ENCODE peak calls at places on chromosome 5, in five cellular contexts. X is HFFc6; S is stimulated activated CD4-positive, alpha-beta T cell treated with anti-CD3 and anti-CD28 coated beads, Interleukin-1b, Interleukin-23, amount 100 ng/mL, for 4 hours; C is activated effector memory CD4-positive, alpha-beta T cell treated with anti-CD3 and anti-CD28 coated beads, Interleukin-2, amount 50 U/mL, for 16 hours; M is tibial artery. R is an unnamed sample.

GRCh38 chr5:10632110-10632903 is 68.4 kb downstream of the ANKRD33B start:
- DNase-seq in M (no peak), S (no peak), X (no peak), C (peak), R (peak)

GRCh38 chr5:9813305-9813704 is 183.2 kb upstream of the TAS2R1 start:
- DNase-seq in X (no peak), M (no peak), S (no peak), C (no peak), R (no peak)

GRCh38 chr5:142798099-142798768 is 28.1 kb downstream of the ARHGAP26 start:
- DNase-seq in S (no peak), X (no peak), M (no peak), C (no peak), R (no peak)

GRCh38 chr5:16644301-16644889 is 27.6 kb upstream of the RETREG1 start:
- DNase-seq in X (no peak), M (no peak), C (no peak), S (no peak), R (no peak)

GRCh38 chr5:18970000-18970399 is 1018.0 kb downstream of the CDH18 start:
- DNase-seq in X (no peak), C (no peak), M (no peak), S (no peak), R (no peak)

GRCh38 chr5:150734579-150735384 is 24.0 kb downstream of the DCTN4 start:
- DNase-seq in X (no peak), S (no peak), M (peak), C (no peak), R (peak)

GRCh38 chr5:111337133-111337532 is 112.9 kb downstream of the CAMK4 start:
- DNase-seq in M (no peak), S (no peak), C (no peak), X (no peak), R (no peak)

GRCh38 chr5:142143878-142144277 is 35.3 kb downstream of the NDFIP1 start:
- DNase-seq in M (no peak), X (peak), C (no peak), S (no peak), R (peak)

GRCh38 chr5:134100283-134101011 is 14.0 kb upstream of the TCF7 start:
- DNase-seq in M (no peak), S (peak), X (peak), C (peak), R (peak)

GRCh38 chr5:633521-633955 is 21.4 kb downstream of the CEP72 start:
- DNase-seq in S (no peak), M (peak), X (peak), C (peak), R (peak)

GRCh38 chr5:56585973-56586740 is 229.2 kb upstream of the MAP3K1 start:
- DNase-seq in X (no peak), S (no peak), C (no peak), M (peak), R (no peak)

GRCh38 chr5:14447958-14448881 is 133.4 kb upstream of the OTULINL start:
- DNase-seq in M (no peak), X (peak), S (no peak), C (no peak), R (peak)

GRCh38 chr5:151063136-151063544 is 17.7 kb downstream of the TNIP1 start:
- DNase-seq in X (peak), S (no peak), M (no peak), C (no peak), R (peak)

GRCh38 chr5:5838493-5838892 is 416.0 kb downstream of the ICE1 start:
- DNase-seq in S (no peak), C (no peak), M (no peak), X (no peak), R (no peak)

GRCh38 chr5:168477060-168477459 is 9.2 kb upstream of the RARS1 start:
- DNase-seq in C (no peak), M (no peak), X (no peak), S (no peak), R (peak)

GRCh38 chr5:13957032-13957645 is 12.7 kb upstream of the DNAH5 start:
- DNase-seq in M (no peak), X (peak), C (no peak), S (no peak), R (peak)

GRCh38 chr5:129096382-129096991 is 1.9 kb downstream of the ISOC1 start:
- DNase-seq in X (no peak), S (no peak), C (no peak), M (no peak), R (no peak)

GRCh38 chr5:136001531-136001930 is 27.3 kb upstream of the TGFBI start:
- DNase-seq in S (no peak), X (peak), M (no peak), C (no peak), R (no peak)

GRCh38 chr5:561408-561807 is 37.2 kb upstream of the SLC9A3 start:
- DNase-seq in X (no peak), M (no peak), C (no peak), S (no peak), R (no peak)

GRCh38 chr5:68711311-68712200 is 382.3 kb upstream of the SLC30A5 start:
- DNase-seq in S (no peak), M (no peak), C (no peak), X (no peak), R (no peak)

GRCh38 chr5:42494414-42494813 is 71.2 kb downstream of the GHR start:
- DNase-seq in X (no peak), S (no peak), M (no peak), C (no peak), R (no peak)

GRCh38 chr5:115246361-115246991 is 16.2 kb downstream of the PGGT1B start:
- DNase-seq in M (no peak), X (peak), C (no peak), S (no peak), R (peak)

R was measured in HT1080.